ENCODE peak calls at places on chromosomes 7 and 10, in seven cellular contexts. E is GM04504; X is NB4; W is activated CD4-positive, alpha-beta T cell treated with anti-CD3 and anti-CD28 coated beads, Interleukin-2, amount 50 U/mL, for 48 hours; C is glomerular endothelial cell; O is psoas muscle; P is GM12892. Y is an unnamed sample.

GRCh38 chr7:148650232-148650858 is 48.4 kb upstream of the CUL1 start:
- DNase-seq in E (peak), X (no peak), W (no peak), C (no peak), O (no peak), P (no peak), Y (no peak)

GRCh38 chr10:89224697-89225443 is 17.8 kb upstream of the CH25H start:
- DNase-seq in E (no peak), X (no peak), W (no peak), C (peak), O (no peak), P (no peak), Y (no peak)

GRCh38 chr10:47379901-47380300 is 4.2 kb downstream of the ZNF488 start:
- DNase-seq in E (no peak), X (no peak), W (no peak), C (no peak), O (peak), P (no peak), Y (no peak)

GRCh38 chr7:110835209-110835608 is 255.7 kb upstream of the LRRN3 start:
- DNase-seq in E (no peak), X (no peak), W (no peak), C (no peak), O (no peak), P (no peak), Y (no peak)

GRCh38 chr7:47087866-47088265 is 494.0 kb downstream of the TNS3 start:
- DNase-seq in E (no peak), X (no peak), W (no peak), C (peak), O (no peak), P (no peak), Y (no peak)

GRCh38 chr7:35831208-35831607 is 30.4 kb downstream of the SEPTIN7 start:
- DNase-seq in E (no peak), X (no peak), W (no peak), C (no peak), O (no peak), P (no peak), Y (peak)

GRCh38 chr10:120475844-120476791 is 19.1 kb downstream of the PLPP4 start:
- DNase-seq in E (no peak), X (no peak), W (no peak), C (no peak), O (no peak), P (no peak), Y (no peak)

GRCh38 chr10:28838908-28839307 is 161.6 kb downstream of the BAMBI start:
- DNase-seq in E (no peak), X (no peak), W (no peak), C (no peak), O (no peak), P (no peak), Y (no peak)

GRCh38 chr7:26006421-26006820 is 145.6 kb upstream of the NFE2L3 start:
- DNase-seq in E (no peak), X (no peak), W (no peak), C (no peak), O (no peak), P (no peak), Y (no peak)

GRCh38 chr10:27019827-27020226 is 80.5 kb downstream of the ANKRD26 start:
- DNase-seq in E (no peak), X (no peak), W (no peak), C (peak), O (no peak), P (no peak), Y (no peak)

GRCh38 chr10:72322280-72323058 is 32.2 kb downstream of the DNAJB12 start:
- DNase-seq in E (no peak), X (no peak), W (peak), C (no peak), O (no peak), P (peak), Y (no peak)

Y was measured in fibroblast of gingiva.